ENCODE peak calls at places on chromosomes 12 and 14, in eight cellular contexts. F is prostate gland, N is H1, H is lower leg skin, T is lower lobe of right lung, E is GM06990, S is neural progenitor cell, L is GM12864. V is an unnamed sample.
A peak's percentile ranks its signal among the peaks of the same experiment; 100 is the strongest.

GRCh38 chr12:42056130-42056529 is 88.5 kb downstream of the GXYLT1 start:
- DNase-seq in S (no peak), T (no peak), E (peak; percentile 26), L (peak; percentile 48), F (no peak), N (no peak), H (no peak), V (no peak)

GRCh38 chr12:96198970-96199369 is 4.8 kb downstream of the ELK3 start:
- DNase-seq in N (no peak), F (no peak), T (no peak), E (peak; percentile 56), L (no peak), S (no peak), H (no peak), V (no peak)

GRCh38 chr14:24921903-24922302 is 128.0 kb downstream of the STXBP6 start:
- DNase-seq in N (no peak), F (no peak), S (no peak), H (no peak), E (no peak), T (no peak), L (no peak), V (no peak)

GRCh38 chr12:2298556-2299195 is 245.9 kb downstream of the CACNA1C start:
- DNase-seq in L (no peak), T (no peak), N (no peak), S (no peak), H (peak; percentile 74), E (no peak), F (no peak), V (no peak)

GRCh38 chr12:124488520-124488919 is 78.9 kb downstream of the NCOR2 start:
- DNase-seq in H (no peak), E (no peak), N (no peak), T (no peak), L (no peak), S (no peak), F (no peak), V (no peak)

GRCh38 chr14:54564799-54565235 is 2.1 kb upstream of the SAMD4A start:
- DNase-seq in N (no peak), E (no peak), S (peak; percentile 34), L (no peak), H (no peak), F (no peak), T (no peak), V (peak; percentile 47)

GRCh38 chr12:131242741-131243496 is 289.2 kb downstream of the ADGRD1 start:
- DNase-seq in H (no peak), N (no peak), F (no peak), T (no peak), L (peak; percentile 52), E (no peak), S (peak; percentile 66), V (no peak)

GRCh38 chr12:6921539-6921938 is 6.2 kb upstream of the ATN1 start:
- DNase-seq in S (no peak), H (no peak), F (no peak), N (no peak), L (no peak), T (peak; percentile 20), E (no peak), V (no peak)

GRCh38 chr14:59146941-59147470 is 41.5 kb upstream of the DAAM1 start:
- DNase-seq in S (peak; percentile 24), F (no peak), L (no peak), N (no peak), T (no peak), E (no peak), H (no peak), V (no peak)

GRCh38 chr14:66069830-66070541 is 416.2 kb upstream of the CCDC196 start:
- DNase-seq in L (no peak), T (no peak), H (no peak), S (no peak), E (no peak), F (no peak), N (no peak), V (no peak)

GRCh38 chr12:65511134-65511912 is 232.8 kb downstream of the MSRB3 start:
- DNase-seq in E (no peak), N (no peak), T (no peak), H (no peak), L (no peak), S (no peak), F (peak; percentile 66), V (no peak)

GRCh38 chr12:45730842-45731336 is 1.4 kb downstream of the ARID2 start:
- DNase-seq in L (no peak), S (no peak), H (no peak), F (no peak), E (no peak), T (no peak), N (no peak), V (no peak)

GRCh38 chr14:50044040-50044651 is 72.2 kb downstream of the VCPKMT start:
- DNase-seq in L (no peak), H (no peak), S (no peak), E (no peak), N (no peak), F (no peak), T (no peak), V (no peak)

GRCh38 chr14:62097824-62098223 is 335.6 kb downstream of the SNAPC1 start:
- DNase-seq in N (no peak), E (no peak), T (no peak), F (no peak), H (no peak), S (no peak), L (no peak), V (no peak)

GRCh38 chr14:92968291-92969020 is 45.5 kb downstream of the CHGA start:
- DNase-seq in F (no peak), S (no peak), N (no peak), T (peak; percentile 42), H (no peak), L (no peak), E (no peak), V (no peak)

GRCh38 chr12:92224685-92225331 is 79.2 kb upstream of the BTG1 start:
- DNase-seq in S (no peak), L (no peak), T (no peak), E (no peak), F (no peak), N (no peak), H (no peak), V (no peak)

DNA sequence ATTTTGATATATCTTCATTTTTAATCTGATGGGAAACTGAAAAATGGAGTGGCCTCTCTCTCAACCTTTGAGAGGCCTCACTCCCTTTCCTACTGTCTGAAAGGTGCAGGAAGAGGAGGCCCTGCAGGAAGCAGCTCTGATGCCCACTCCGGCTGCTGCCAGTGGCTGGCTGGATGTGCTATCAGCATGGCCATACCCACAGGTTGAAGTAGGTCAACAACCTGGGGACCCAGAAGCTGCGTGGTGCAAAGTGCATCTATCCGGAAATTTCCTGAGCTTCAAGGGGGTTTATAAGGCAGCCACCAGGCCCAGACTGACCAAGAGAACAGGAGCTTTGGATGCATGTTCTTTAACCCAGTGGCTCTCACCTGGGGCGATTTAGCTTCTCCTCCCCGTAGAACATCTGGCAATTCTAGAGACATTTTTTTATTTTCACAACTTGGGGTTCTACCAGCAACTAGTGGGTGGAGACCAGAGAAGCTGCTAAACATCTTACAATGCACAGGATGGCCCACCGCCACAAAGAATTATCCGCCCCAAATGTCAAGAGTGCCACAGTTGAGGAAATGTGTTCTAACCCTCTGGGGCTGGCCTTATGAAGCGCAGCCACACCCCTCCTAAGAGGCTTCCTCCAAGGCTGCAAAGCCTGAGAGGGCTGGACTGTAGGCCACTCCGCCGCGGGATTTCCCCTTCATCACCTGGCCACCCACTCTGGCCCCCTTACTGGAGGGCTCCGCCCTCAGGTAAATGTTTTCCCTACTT is 8.2 kb upstream of the BATF start:
- DNase-seq in E (peak; percentile 73), S (no peak), N (no peak), F (no peak), H (no peak), T (no peak), L (no peak), V (no peak)
- H3K4me3 ChIP-seq in E (no peak overlapping the region), S (no peak overlapping the region), N (no peak overlapping the region), F (no peak overlapping the region), H (no peak overlapping the region), T (no peak overlapping the region), L (no peak overlapping the region), V (no peak overlapping the region)

DNA sequence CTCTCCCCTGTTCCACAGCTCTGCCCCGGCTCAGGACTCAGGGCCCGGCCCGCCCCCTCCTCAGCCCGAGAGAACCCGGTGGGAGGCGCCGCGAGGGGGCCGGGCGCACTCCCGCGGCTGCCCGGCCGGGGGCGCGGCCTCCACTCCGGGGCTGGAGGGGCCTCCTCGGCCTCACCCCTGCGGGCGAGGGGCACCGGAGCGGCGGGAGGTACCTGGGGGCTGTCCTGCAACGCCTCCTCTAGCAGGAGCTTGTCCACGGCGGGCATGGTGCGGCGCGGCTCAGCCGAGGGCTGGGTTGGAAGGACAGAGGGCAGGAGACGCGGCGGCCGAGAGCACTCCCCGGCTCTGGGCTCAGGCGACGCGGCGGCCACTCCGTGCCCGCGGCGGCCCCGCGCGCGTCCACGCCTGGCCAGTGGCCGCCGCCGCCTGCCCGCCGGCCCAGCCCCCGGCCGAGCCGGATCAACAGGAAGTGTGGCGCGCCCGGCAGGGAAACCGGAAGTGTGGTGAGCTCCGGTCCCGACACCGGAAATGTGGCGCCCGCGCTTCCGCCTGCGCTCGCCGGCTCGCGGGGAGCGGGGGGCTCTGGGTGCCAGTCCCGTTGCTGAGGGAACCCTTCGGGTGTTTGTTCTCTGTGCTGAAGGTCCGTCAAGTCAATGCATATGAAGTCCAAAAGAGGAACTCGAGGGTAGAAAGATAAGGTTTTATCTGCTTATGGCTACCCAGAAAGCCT is at the start of gene APPL2:
- DNase-seq in S (peak; percentile 93), F (peak; percentile 87), N (no peak), T (peak; percentile 95), H (peak; percentile 97), L (peak; percentile 49), E (peak; percentile 86), V (peak; percentile 61)
- TF ChIP-seq CTCF in S (peak; percentile 53), F (no peak), N (peak; percentile 26), T (peak; percentile 46), H (no peak), L (peak; percentile 40), E (no peak), V (no peak)

GRCh38 chr12:114735011-114735410 is 51.0 kb upstream of the TBX3 start:
- DNase-seq in F (no peak), L (no peak), H (no peak), S (no peak), N (no peak), E (no peak), T (no peak), V (no peak)
- H3K4me3 ChIP-seq in F (no peak overlapping the region), L (no peak overlapping the region), H (no peak overlapping the region), S (peak overlapping the region; percentile 26), N (peak overlapping the region; percentile 25), E (no peak overlapping the region), T (no peak overlapping the region), V (no peak overlapping the region)

GRCh38 chr12:51869931-51870330 is 18.0 kb upstream of the ANKRD33 start:
- DNase-seq in T (no peak), F (no peak), S (no peak), H (no peak), L (no peak), E (no peak), N (no peak), V (no peak)

GRCh38 chr12:51869490-51869865 is 18.4 kb upstream of the ANKRD33 start:
- DNase-seq in S (peak; percentile 49), E (no peak), F (no peak), L (no peak), T (no peak), H (no peak), N (no peak), V (no peak)

GRCh38 chr12:51872689-51872981 is 15.3 kb upstream of the ANKRD33 start:
- DNase-seq in H (no peak), L (no peak), E (no peak), N (no peak), S (no peak), F (no peak), T (no peak), V (no peak)

GRCh38 chr12:51871918-51872688 is 15.8 kb upstream of the ANKRD33 start:
- DNase-seq in L (no peak), T (no peak), H (no peak), F (no peak), N (no peak), S (peak; percentile 28), E (no peak), V (no peak)

GRCh38 chr12:51871126-51871525 is 16.8 kb upstream of the ANKRD33 start:
- DNase-seq in T (peak; percentile 77), H (no peak), E (no peak), L (no peak), S (no peak), F (no peak), N (no peak), V (no peak)
- TF ChIP-seq CTCF in T (no peak), H (no peak), E (peak; percentile 6), L (no peak), S (no peak), F (no peak), N (peak; percentile 31), V (no peak)